ENCODE peak calls at places on chromosomes 2 and 18, in eight cellular contexts. D, I, O, W, N, V, L and S are unnamed samples.

GRCh38 chr18:48137354-48138208 is 207.1 kb upstream of the SMAD2 start:
- DNase-seq in O (no peak), D (no peak), V (no peak), N (no peak), L (no peak), I (no peak), W (no peak), S (no peak)

GRCh38 chr18:37438417-37439180 is 127.0 kb downstream of the CELF4 start:
- DNase-seq in W (no peak), V (no peak), L (no peak), D (no peak), I (no peak), O (no peak), N (no peak), S (no peak)

GRCh38 chr2:127940641-127941040 is 54.9 kb upstream of the AMMECR1L start:
- DNase-seq in N (no peak), I (no peak), L (no peak), V (no peak), D (no peak), O (no peak), W (no peak), S (no peak)

GRCh38 chr18:44343570-44343969 is 337.1 kb upstream of the SETBP1 start:
- DNase-seq in L (no peak), V (no peak), N (no peak), O (no peak), I (no peak), D (no peak), W (no peak), S (no peak)

GRCh38 chr2:229270551-229271410 is at the start of gene PID1:
- DNase-seq in N (no peak), D (peak), V (peak), L (no peak), O (no peak), I (no peak), W (no peak), S (no peak)

GRCh38 chr2:179818546-179818945 is 42.9 kb downstream of the ZNF385B start:
- DNase-seq in I (no peak), O (no peak), D (no peak), N (no peak), V (peak), W (no peak), L (no peak), S (no peak)

GRCh38 chr2:209495855-209496585 is 72.2 kb downstream of the MAP2 start:
- DNase-seq in O (no peak), I (no peak), D (peak), N (no peak), W (peak), L (no peak), V (peak), S (no peak)

GRCh38 chr18:12312936-12313335 is 4.9 kb downstream of the TUBB6 start:
- DNase-seq in L (no peak), I (no peak), N (no peak), V (no peak), O (no peak), W (no peak), D (no peak), S (no peak)

GRCh38 chr2:215832791-215833190 is 180.6 kb downstream of the MREG start:
- DNase-seq in V (no peak), D (no peak), I (no peak), O (no peak), W (no peak), N (no peak), L (no peak), S (no peak)

GRCh38 chr2:46863895-46864294 is 51.7 kb downstream of the MCFD2 start:
- DNase-seq in I (no peak), O (no peak), W (no peak), L (no peak), N (no peak), V (no peak), D (no peak), S (no peak)

GRCh38 chr2:3175568-3175955 is 202.1 kb downstream of the EIPR1 start:
- DNase-seq in O (no peak), I (no peak), D (no peak), L (no peak), N (no peak), V (no peak), W (no peak), S (no peak)

GRCh38 chr2:46774499-46775228 is 140.9 kb downstream of the MCFD2 start:
- DNase-seq in D (no peak), O (no peak), W (no peak), I (no peak), L (no peak), V (no peak), N (no peak), S (no peak)

GRCh38 chr2:226873051-226873620 is 37.3 kb downstream of the RHBDD1 start:
- DNase-seq in D (no peak), N (peak), I (no peak), L (no peak), O (peak), W (no peak), V (peak), S (no peak)

GRCh38 chr18:24875761-24876160 is 415.3 kb downstream of the HRH4 start:
- DNase-seq in N (no peak), L (no peak), W (no peak), D (no peak), I (no peak), O (no peak), V (no peak), S (no peak)

GRCh38 chr2:158325031-158325781 is 131.3 kb downstream of the CCDC148 start:
- DNase-seq in I (no peak), V (peak), D (peak), W (no peak), O (no peak), N (no peak), L (no peak), S (no peak)

GRCh38 chr2:190649035-190649797 is at the start of gene NAB1:
- DNase-seq in O (peak), D (peak), V (peak), I (peak), L (no peak), W (no peak), N (peak), S (no peak)

GRCh38 chr2:172672999-172673726 is 62.5 kb upstream of the RAPGEF4 start:
- DNase-seq in D (peak), V (peak), N (no peak), I (no peak), W (no peak), L (no peak), O (no peak), S (no peak)

GRCh38 chr2:105396254-105397024 is 2.4 kb downstream of the FHL2 start:
- DNase-seq in W (peak), V (peak), L (no peak), I (no peak), D (peak), O (peak), N (no peak), S (no peak)

GRCh38 chr2:38959938-38960608 is 70.4 kb downstream of the ARHGEF33 start:
- DNase-seq in V (peak), L (no peak), D (peak), N (no peak), O (peak), I (no peak), W (peak), S (no peak)

GRCh38 chr18:55856191-55856590 is 268.2 kb upstream of the TCF4 start:
- DNase-seq in N (no peak), I (no peak), W (no peak), V (peak), D (peak), O (no peak), L (no peak), S (no peak)

GRCh38 chr18:56148373-56148772 is 490.0 kb downstream of the TXNL1 start:
- DNase-seq in V (peak), N (no peak), L (no peak), O (no peak), W (peak), I (no peak), D (no peak), S (no peak)

GRCh38 chr18:67243799-67244587 is 272.5 kb downstream of the DSEL start:
- DNase-seq in D (no peak), W (no peak), N (no peak), V (peak), O (no peak), L (no peak), I (no peak), S (no peak)